ENCODE peak calls at places on chromosomes 5 and 9, in six cellular contexts. P is hepatocyte, Z is coronary artery, F is fibroblast of the aortic adventitia, V is A172, L is occipital lobe. Y is an unnamed sample.
A peak's percentile ranks its signal among the peaks of the same experiment; 100 is the strongest.

GRCh38 chr9:105673850-105674387 is 11.7 kb downstream of the TAL2 start:
- DNase-seq in P (no peak), Z (no peak), F (no peak), V (no peak), L (no peak), Y (no peak)

GRCh38 chr5:127170918-127171600 is 97.8 kb upstream of the C5orf63 start:
- DNase-seq in P (no peak), Z (no peak), F (no peak), V (no peak), L (no peak), Y (no peak)

GRCh38 chr5:82058710-82059109 is 86.9 kb downstream of the ATG10 start:
- DNase-seq in P (no peak), Z (no peak), F (peak; percentile 22), V (no peak), L (no peak), Y (no peak)

GRCh38 chr9:114343471-114344187 is 14.0 kb downstream of the ORM2 start:
- DNase-seq in P (peak; percentile 34), Z (no peak), F (peak; percentile 65), V (no peak), L (no peak), Y (no peak)

GRCh38 chr5:161410640-161411039 is 135.9 kb downstream of the GABRB2 start:
- DNase-seq in P (no peak), Z (no peak), F (no peak), V (no peak), L (peak; percentile 7), Y (no peak)

GRCh38 chr5:73596705-73597328 is 29.2 kb upstream of the ARHGEF28 start:
- DNase-seq in P (peak; percentile 63), Z (no peak), F (peak; percentile 30), V (peak; percentile 51), L (no peak), Y (no peak)

GRCh38 chr9:121748727-121749546 is 97.5 kb downstream of the DAB2IP start:
- DNase-seq in P (no peak), Z (peak; percentile 92), F (no peak), V (peak; percentile 58), L (no peak), Y (no peak)

GRCh38 chr5:106269252-106269843 is 1401.4 kb downstream of the EFNA5 start:
- DNase-seq in P (peak; percentile 25), Z (no peak), F (peak; percentile 43), V (peak; percentile 51), L (no peak), Y (no peak)

GRCh38 chr9:110703669-110704068 is 35.1 kb downstream of the MUSK start:
- DNase-seq in P (no peak), Z (no peak), F (no peak), V (no peak), L (no peak), Y (no peak)

GRCh38 chr9:131432597-131433301 is 38.9 kb downstream of the PRRC2B start:
- DNase-seq in P (peak; percentile 27), Z (no peak), F (peak; percentile 65), V (peak; percentile 21), L (no peak), Y (no peak)

GRCh38 chr5:158414780-158415179 is 555.8 kb upstream of the CLINT1 start:
- DNase-seq in P (no peak), Z (no peak), F (peak; percentile 83), V (peak; percentile 88), L (no peak), Y (no peak)

GRCh38 chr5:22968386-22968785 is 115.2 kb upstream of the CDH12 start:
- DNase-seq in P (no peak), Z (no peak), F (no peak), V (no peak), L (no peak), Y (no peak)

GRCh38 chr9:91903126-91903911 is 46.7 kb downstream of the ROR2 start:
- DNase-seq in P (peak; percentile 43), Z (no peak), F (no peak), V (no peak), L (no peak), Y (no peak)

GRCh38 chr5:56279291-56279690 is 46.2 kb upstream of the ANKRD55 start:
- DNase-seq in P (no peak), Z (no peak), F (no peak), V (no peak), L (no peak), Y (no peak)

GRCh38 chr9:77594963-77595362 is 53.2 kb downstream of the GNA14 start:
- DNase-seq in P (no peak), Z (no peak), F (no peak), V (no peak), L (no peak), Y (no peak)

GRCh38 chr9:113701741-113702422 is 174.2 kb upstream of the ZNF618 start:
- DNase-seq in P (no peak), Z (no peak), F (peak; percentile 26), V (no peak), L (no peak), Y (no peak)

Y was measured in osteocyte.